ENCODE peak calls at places on chromosomes 16 and 17, in six cellular contexts. O is left ventricle myocardium superior; F is AG10803; A is central memory CD4-positive, alpha-beta T cell; Y is adrenal gland; C is activated CD4-positive, alpha-beta T cell treated with anti-CD3 and anti-CD28 coated beads, Interleukin-2, amount 50 U/mL, for 48 hours. L is an unnamed sample.

GRCh38 chr16:56625943-56626654 is 518 bp downstream of the MT1E start:
- DNase-seq in O (peak), F (peak), A (no peak), Y (peak), C (no peak), L (no peak)

GRCh38 chr17:32723310-32723955 is 153.5 kb downstream of the MYO1D start:
- DNase-seq in O (peak), F (no peak), A (no peak), Y (no peak), C (no peak), L (no peak)

GRCh38 chr16:56401482-56401881 is 23.9 kb downstream of the AMFR start:
- DNase-seq in O (no peak), F (no peak), A (no peak), Y (no peak), C (no peak), L (no peak)

GRCh38 chr17:48756816-48757215 is 28.3 kb upstream of the HOXB13 start:
- DNase-seq in O (no peak), F (no peak), A (no peak), Y (no peak), C (no peak), L (no peak)

GRCh38 chr16:86635181-86635580 is 56.8 kb downstream of the FOXL1 start:
- DNase-seq in O (no peak), F (peak), A (no peak), Y (no peak), C (no peak), L (no peak)

GRCh38 chr16:22313876-22314470 is 16.8 kb downstream of the POLR3E start:
- DNase-seq in O (no peak), F (no peak), A (no peak), Y (no peak), C (no peak), L (no peak)

GRCh38 chr17:69084911-69085310 is 24.2 kb upstream of the ABCA9 start:
- DNase-seq in O (no peak), F (no peak), A (no peak), Y (no peak), C (no peak), L (no peak)

GRCh38 chr16:89828199-89828869 is at the start of gene SPIRE2:
- DNase-seq in O (peak), F (peak), A (peak), Y (peak), C (peak), L (peak)

GRCh38 chr17:28949185-28950016 is 1.9 kb downstream of the PHF12 start:
- DNase-seq in O (peak), F (peak), A (peak), Y (peak), C (peak), L (peak)

GRCh38 chr17:63405741-63406261 is 40.3 kb downstream of the CYB561 start:
- DNase-seq in O (no peak), F (peak), A (peak), Y (no peak), C (no peak), L (no peak)

GRCh38 chr16:1464894-1465566 is 9.8 kb downstream of the CLCN7 start:
- DNase-seq in O (peak), F (no peak), A (no peak), Y (no peak), C (no peak), L (no peak)

GRCh38 chr17:74759243-74759801 is 10.9 kb downstream of the NHERF1 start:
- DNase-seq in O (peak), F (no peak), A (peak), Y (no peak), C (peak), L (peak)

GRCh38 chr17:3723556-3724372 is at the start of gene HASPIN:
- DNase-seq in O (peak), F (peak), A (peak), Y (peak), C (peak), L (peak)

GRCh38 chr17:45096141-45096540 is 35.0 kb downstream of the NMT1 start:
- DNase-seq in O (no peak), F (peak), A (no peak), Y (no peak), C (no peak), L (no peak)

GRCh38 chr17:12089809-12090384 is 69.2 kb downstream of the MAP2K4 start:
- DNase-seq in O (no peak), F (peak), A (no peak), Y (no peak), C (no peak), L (no peak)

GRCh38 chr17:66301864-66302741 is at the start of gene PRKCA:
- DNase-seq in O (peak), F (peak), A (peak), Y (peak), C (peak), L (peak)

GRCh38 chr17:64133546-64134215 is 3.7 kb upstream of the ERN1 start:
- DNase-seq in O (no peak), F (peak), A (peak), Y (peak), C (no peak), L (no peak)

GRCh38 chr16:57485091-57485915 is 990 bp downstream of the DOK4 start:
- DNase-seq in O (no peak), F (peak), A (no peak), Y (no peak), C (no peak), L (no peak)

GRCh38 chr16:14564881-14565687 is 65.0 kb downstream of the PARN start:
- DNase-seq in O (no peak), F (peak), A (no peak), Y (no peak), C (no peak), L (no peak)

GRCh38 chr17:78645421-78646295 is 68.5 kb upstream of the DNAH17 start:
- DNase-seq in O (peak), F (no peak), A (peak), Y (peak), C (peak), L (peak)

GRCh38 chr16:66714659-66715307 is 18.2 kb upstream of the CMTM4 start:
- DNase-seq in O (no peak), F (peak), A (no peak), Y (no peak), C (no peak), L (no peak)

GRCh38 chr16:1789643-1790045 is 3.9 kb downstream of the IGFALS start:
- DNase-seq in O (peak), F (no peak), A (no peak), Y (no peak), C (no peak), L (no peak)

GRCh38 chr16:20937736-20938135 is 37.2 kb downstream of the LYRM1 start:
- DNase-seq in O (no peak), F (no peak), A (no peak), Y (no peak), C (no peak), L (no peak)

GRCh38 chr16:75703341-75703740 is 2.1 kb upstream of the DUXB start:
- DNase-seq in O (no peak), F (peak), A (no peak), Y (peak), C (no peak), L (no peak)

GRCh38 chr17:79905832-79906231 is 66.6 kb upstream of the CBX4 start:
- DNase-seq in O (peak), F (no peak), A (no peak), Y (no peak), C (no peak), L (no peak)

GRCh38 chr16:1291576-1291974 is 17.9 kb upstream of the UBE2I start:
- DNase-seq in O (no peak), F (no peak), A (no peak), Y (no peak), C (no peak), L (no peak)

GRCh38 chr16:15398618-15399316 is 3.2 kb downstream of the MPV17L start:
- DNase-seq in O (no peak), F (no peak), A (no peak), Y (no peak), C (no peak), L (no peak)

GRCh38 chr17:41103896-41104295 is 1.3 kb upstream of the KRTAP4-9 start:
- DNase-seq in O (no peak), F (no peak), A (no peak), Y (no peak), C (no peak), L (no peak)

GRCh38 chr17:79525793-79526677 is 84.8 kb downstream of the RBFOX3 start:
- DNase-seq in O (no peak), F (no peak), A (no peak), Y (no peak), C (no peak), L (no peak)

L was measured in CD8-positive, alpha-beta T cell.